ENCODE peak calls at places on chromosomes 11 and 22, in eight cellular contexts. One of them, this sample, is unnamed.

GRCh38 chr11:126312903-126313460 is 9.1 kb downstream of the DCPS start:
- DNase-seq in heart left ventricle: no peak
- DNase-seq in MG63: no peak
- DNase-seq in stimulated activated CD4-positive, alpha-beta T cell treated with anti-CD3 and anti-CD28 coated beads, Interleukin-12 subunit alpha, Interleukin-12 subunit beta, amount 100 ng/mL, for 48 hours: no peak
- DNase-seq in C1 segment of cervical spinal cord: no peak
- DNase-seq in GM23248: no peak
- DNase-seq in MM.1S: no peak
- DNase-seq in activated T-cell treated with anti-CD3 and anti-CD28 coated beads for 24 hours: no peak
- DNase-seq in this sample: no peak

GRCh38 chr22:31313366-31314147 is 21.3 kb upstream of the PIK3IP1 start:
- DNase-seq in heart left ventricle: peak
- DNase-seq in MG63: peak
- DNase-seq in stimulated activated CD4-positive, alpha-beta T cell treated with anti-CD3 and anti-CD28 coated beads, Interleukin-12 subunit alpha, Interleukin-12 subunit beta, amount 100 ng/mL, for 48 hours: peak
- DNase-seq in C1 segment of cervical spinal cord: peak
- DNase-seq in GM23248: peak
- DNase-seq in MM.1S: peak
- DNase-seq in activated T-cell treated with anti-CD3 and anti-CD28 coated beads for 24 hours: peak
- DNase-seq in this sample: peak

GRCh38 chr11:5689551-5689983 is at the start of gene TRIM22:
- DNase-seq in heart left ventricle: peak
- DNase-seq in MG63: peak
- DNase-seq in stimulated activated CD4-positive, alpha-beta T cell treated with anti-CD3 and anti-CD28 coated beads, Interleukin-12 subunit alpha, Interleukin-12 subunit beta, amount 100 ng/mL, for 48 hours: no peak
- DNase-seq in C1 segment of cervical spinal cord: no peak
- DNase-seq in GM23248: peak
- DNase-seq in MM.1S: peak
- DNase-seq in activated T-cell treated with anti-CD3 and anti-CD28 coated beads for 24 hours: peak
- DNase-seq in this sample: no peak

GRCh38 chr11:15716550-15716949 is 601.8 kb downstream of the INSC start:
- DNase-seq in heart left ventricle: no peak
- DNase-seq in MG63: peak
- DNase-seq in stimulated activated CD4-positive, alpha-beta T cell treated with anti-CD3 and anti-CD28 coated beads, Interleukin-12 subunit alpha, Interleukin-12 subunit beta, amount 100 ng/mL, for 48 hours: no peak
- DNase-seq in C1 segment of cervical spinal cord: no peak
- DNase-seq in GM23248: no peak
- DNase-seq in MM.1S: no peak
- DNase-seq in activated T-cell treated with anti-CD3 and anti-CD28 coated beads for 24 hours: no peak
- DNase-seq in this sample: no peak

GRCh38 chr11:118415739-118416068 is 14.3 kb downstream of the ATP5MG start:
- DNase-seq in heart left ventricle: no peak
- DNase-seq in MG63: peak
- DNase-seq in stimulated activated CD4-positive, alpha-beta T cell treated with anti-CD3 and anti-CD28 coated beads, Interleukin-12 subunit alpha, Interleukin-12 subunit beta, amount 100 ng/mL, for 48 hours: no peak
- DNase-seq in C1 segment of cervical spinal cord: no peak
- DNase-seq in GM23248: peak
- DNase-seq in MM.1S: no peak
- DNase-seq in activated T-cell treated with anti-CD3 and anti-CD28 coated beads for 24 hours: no peak
- DNase-seq in this sample: peak

GRCh38 chr22:30290318-30290678 is 993 bp upstream of the CASTOR1 start:
- DNase-seq in heart left ventricle: no peak
- DNase-seq in MG63: no peak
- DNase-seq in stimulated activated CD4-positive, alpha-beta T cell treated with anti-CD3 and anti-CD28 coated beads, Interleukin-12 subunit alpha, Interleukin-12 subunit beta, amount 100 ng/mL, for 48 hours: no peak
- DNase-seq in C1 segment of cervical spinal cord: no peak
- DNase-seq in GM23248: peak
- DNase-seq in MM.1S: no peak
- DNase-seq in activated T-cell treated with anti-CD3 and anti-CD28 coated beads for 24 hours: no peak
- DNase-seq in this sample: no peak

GRCh38 chr22:30187726-30188407 is 58.7 kb downstream of the LIF start:
- DNase-seq in heart left ventricle: no peak
- DNase-seq in MG63: peak
- DNase-seq in stimulated activated CD4-positive, alpha-beta T cell treated with anti-CD3 and anti-CD28 coated beads, Interleukin-12 subunit alpha, Interleukin-12 subunit beta, amount 100 ng/mL, for 48 hours: no peak
- DNase-seq in C1 segment of cervical spinal cord: no peak
- DNase-seq in GM23248: peak
- DNase-seq in MM.1S: no peak
- DNase-seq in activated T-cell treated with anti-CD3 and anti-CD28 coated beads for 24 hours: no peak
- DNase-seq in this sample: no peak

GRCh38 chr11:134731562-134731961 is 319.5 kb upstream of the B3GAT1 start:
- DNase-seq in heart left ventricle: no peak
- DNase-seq in MG63: no peak
- DNase-seq in stimulated activated CD4-positive, alpha-beta T cell treated with anti-CD3 and anti-CD28 coated beads, Interleukin-12 subunit alpha, Interleukin-12 subunit beta, amount 100 ng/mL, for 48 hours: no peak
- DNase-seq in C1 segment of cervical spinal cord: no peak
- DNase-seq in GM23248: no peak
- DNase-seq in MM.1S: no peak
- DNase-seq in activated T-cell treated with anti-CD3 and anti-CD28 coated beads for 24 hours: no peak
- DNase-seq in this sample: no peak

GRCh38 chr11:69083531-69084247 is 35.0 kb downstream of the TPCN2 start:
- DNase-seq in heart left ventricle: no peak
- DNase-seq in MG63: no peak
- DNase-seq in stimulated activated CD4-positive, alpha-beta T cell treated with anti-CD3 and anti-CD28 coated beads, Interleukin-12 subunit alpha, Interleukin-12 subunit beta, amount 100 ng/mL, for 48 hours: no peak
- DNase-seq in C1 segment of cervical spinal cord: no peak
- DNase-seq in GM23248: no peak
- DNase-seq in MM.1S: no peak
- DNase-seq in activated T-cell treated with anti-CD3 and anti-CD28 coated beads for 24 hours: no peak
- DNase-seq in this sample: no peak

GRCh38 chr11:65745049-65745448 is 24.5 kb upstream of the RNASEH2C start:
- DNase-seq in heart left ventricle: no peak
- DNase-seq in MG63: no peak
- DNase-seq in stimulated activated CD4-positive, alpha-beta T cell treated with anti-CD3 and anti-CD28 coated beads, Interleukin-12 subunit alpha, Interleukin-12 subunit beta, amount 100 ng/mL, for 48 hours: no peak
- DNase-seq in C1 segment of cervical spinal cord: no peak
- DNase-seq in GM23248: no peak
- DNase-seq in MM.1S: no peak
- DNase-seq in activated T-cell treated with anti-CD3 and anti-CD28 coated beads for 24 hours: no peak
- DNase-seq in this sample: no peak

GRCh38 chr11:6646631-6647281 is 8.9 kb downstream of the DCHS1 start:
- DNase-seq in heart left ventricle: peak
- DNase-seq in MG63: no peak
- DNase-seq in stimulated activated CD4-positive, alpha-beta T cell treated with anti-CD3 and anti-CD28 coated beads, Interleukin-12 subunit alpha, Interleukin-12 subunit beta, amount 100 ng/mL, for 48 hours: no peak
- DNase-seq in C1 segment of cervical spinal cord: no peak
- DNase-seq in GM23248: peak
- DNase-seq in MM.1S: no peak
- DNase-seq in activated T-cell treated with anti-CD3 and anti-CD28 coated beads for 24 hours: no peak
- DNase-seq in this sample: no peak

GRCh38 chr11:86155210-86155844 is 86.4 kb upstream of the PICALM start:
- DNase-seq in heart left ventricle: no peak
- DNase-seq in MG63: no peak
- DNase-seq in stimulated activated CD4-positive, alpha-beta T cell treated with anti-CD3 and anti-CD28 coated beads, Interleukin-12 subunit alpha, Interleukin-12 subunit beta, amount 100 ng/mL, for 48 hours: no peak
- DNase-seq in C1 segment of cervical spinal cord: no peak
- DNase-seq in GM23248: no peak
- DNase-seq in MM.1S: no peak
- DNase-seq in activated T-cell treated with anti-CD3 and anti-CD28 coated beads for 24 hours: no peak
- DNase-seq in this sample: no peak

GRCh38 chr11:102269927-102270326 is 47.4 kb upstream of the BIRC3 start:
- DNase-seq in heart left ventricle: no peak
- DNase-seq in MG63: peak
- DNase-seq in stimulated activated CD4-positive, alpha-beta T cell treated with anti-CD3 and anti-CD28 coated beads, Interleukin-12 subunit alpha, Interleukin-12 subunit beta, amount 100 ng/mL, for 48 hours: no peak
- DNase-seq in C1 segment of cervical spinal cord: no peak
- DNase-seq in GM23248: peak
- DNase-seq in MM.1S: no peak
- DNase-seq in activated T-cell treated with anti-CD3 and anti-CD28 coated beads for 24 hours: no peak
- DNase-seq in this sample: no peak

GRCh38 chr11:61972796-61973602 is 5.6 kb upstream of the FTH1 start:
- DNase-seq in heart left ventricle: no peak
- DNase-seq in MG63: no peak
- DNase-seq in stimulated activated CD4-positive, alpha-beta T cell treated with anti-CD3 and anti-CD28 coated beads, Interleukin-12 subunit alpha, Interleukin-12 subunit beta, amount 100 ng/mL, for 48 hours: no peak
- DNase-seq in C1 segment of cervical spinal cord: no peak
- DNase-seq in GM23248: peak
- DNase-seq in MM.1S: no peak
- DNase-seq in activated T-cell treated with anti-CD3 and anti-CD28 coated beads for 24 hours: no peak
- DNase-seq in this sample: no peak

GRCh38 chr11:35111171-35112055 is 27.6 kb upstream of the CD44 start:
- DNase-seq in heart left ventricle: no peak
- DNase-seq in MG63: peak
- DNase-seq in stimulated activated CD4-positive, alpha-beta T cell treated with anti-CD3 and anti-CD28 coated beads, Interleukin-12 subunit alpha, Interleukin-12 subunit beta, amount 100 ng/mL, for 48 hours: no peak
- DNase-seq in C1 segment of cervical spinal cord: no peak
- DNase-seq in GM23248: peak
- DNase-seq in MM.1S: no peak
- DNase-seq in activated T-cell treated with anti-CD3 and anti-CD28 coated beads for 24 hours: no peak
- DNase-seq in this sample: no peak

GRCh38 chr11:47606731-47607130 is 12.5 kb upstream of the C1QTNF4 start:
- DNase-seq in heart left ventricle: no peak
- DNase-seq in MG63: no peak
- DNase-seq in stimulated activated CD4-positive, alpha-beta T cell treated with anti-CD3 and anti-CD28 coated beads, Interleukin-12 subunit alpha, Interleukin-12 subunit beta, amount 100 ng/mL, for 48 hours: no peak
- DNase-seq in C1 segment of cervical spinal cord: no peak
- DNase-seq in GM23248: peak
- DNase-seq in MM.1S: no peak
- DNase-seq in activated T-cell treated with anti-CD3 and anti-CD28 coated beads for 24 hours: no peak
- DNase-seq in this sample: peak

GRCh38 chr22:36439481-36440271 is 41.8 kb downstream of the TXN2 start:
- DNase-seq in heart left ventricle: peak
- DNase-seq in MG63: peak
- DNase-seq in stimulated activated CD4-positive, alpha-beta T cell treated with anti-CD3 and anti-CD28 coated beads, Interleukin-12 subunit alpha, Interleukin-12 subunit beta, amount 100 ng/mL, for 48 hours: no peak
- DNase-seq in C1 segment of cervical spinal cord: no peak
- DNase-seq in GM23248: peak
- DNase-seq in MM.1S: no peak
- DNase-seq in activated T-cell treated with anti-CD3 and anti-CD28 coated beads for 24 hours: no peak
- DNase-seq in this sample: no peak

GRCh38 chr11:1194977-1195689 is 27.7 kb upstream of the MUC5B start:
- DNase-seq in heart left ventricle: peak
- DNase-seq in MG63: no peak
- DNase-seq in stimulated activated CD4-positive, alpha-beta T cell treated with anti-CD3 and anti-CD28 coated beads, Interleukin-12 subunit alpha, Interleukin-12 subunit beta, amount 100 ng/mL, for 48 hours: no peak
- DNase-seq in C1 segment of cervical spinal cord: no peak
- DNase-seq in GM23248: no peak
- DNase-seq in MM.1S: no peak
- DNase-seq in activated T-cell treated with anti-CD3 and anti-CD28 coated beads for 24 hours: no peak
- DNase-seq in this sample: peak

GRCh38 chr22:40517631-40518030 is 118.9 kb downstream of the MRTFA start:
- DNase-seq in heart left ventricle: no peak
- DNase-seq in MG63: no peak
- DNase-seq in stimulated activated CD4-positive, alpha-beta T cell treated with anti-CD3 and anti-CD28 coated beads, Interleukin-12 subunit alpha, Interleukin-12 subunit beta, amount 100 ng/mL, for 48 hours: no peak
- DNase-seq in C1 segment of cervical spinal cord: no peak
- DNase-seq in GM23248: no peak
- DNase-seq in MM.1S: no peak
- DNase-seq in activated T-cell treated with anti-CD3 and anti-CD28 coated beads for 24 hours: no peak
- DNase-seq in this sample: no peak

GRCh38 chr11:32068134-32068533 is 22.7 kb upstream of the RCN1 start:
- DNase-seq in heart left ventricle: no peak
- DNase-seq in MG63: no peak
- DNase-seq in stimulated activated CD4-positive, alpha-beta T cell treated with anti-CD3 and anti-CD28 coated beads, Interleukin-12 subunit alpha, Interleukin-12 subunit beta, amount 100 ng/mL, for 48 hours: no peak
- DNase-seq in C1 segment of cervical spinal cord: no peak
- DNase-seq in GM23248: peak
- DNase-seq in MM.1S: no peak
- DNase-seq in activated T-cell treated with anti-CD3 and anti-CD28 coated beads for 24 hours: no peak
- DNase-seq in this sample: no peak

GRCh38 chr22:47174096-47174495 is 411.6 kb downstream of the TBC1D22A start:
- DNase-seq in heart left ventricle: peak
- DNase-seq in MG63: no peak
- DNase-seq in stimulated activated CD4-positive, alpha-beta T cell treated with anti-CD3 and anti-CD28 coated beads, Interleukin-12 subunit alpha, Interleukin-12 subunit beta, amount 100 ng/mL, for 48 hours: no peak
- DNase-seq in C1 segment of cervical spinal cord: no peak
- DNase-seq in GM23248: no peak
- DNase-seq in MM.1S: no peak
- DNase-seq in activated T-cell treated with anti-CD3 and anti-CD28 coated beads for 24 hours: no peak
- DNase-seq in this sample: no peak

GRCh38 chr11:20397281-20397680 is 9.8 kb downstream of the PRMT3 start:
- DNase-seq in heart left ventricle: no peak
- DNase-seq in MG63: no peak
- DNase-seq in stimulated activated CD4-positive, alpha-beta T cell treated with anti-CD3 and anti-CD28 coated beads, Interleukin-12 subunit alpha, Interleukin-12 subunit beta, amount 100 ng/mL, for 48 hours: no peak
- DNase-seq in C1 segment of cervical spinal cord: no peak
- DNase-seq in GM23248: peak
- DNase-seq in MM.1S: peak
- DNase-seq in activated T-cell treated with anti-CD3 and anti-CD28 coated beads for 24 hours: no peak
- DNase-seq in this sample: no peak

GRCh38 chr11:23124996-23125395 is 264.7 kb upstream of the CCDC179 start:
- DNase-seq in heart left ventricle: no peak
- DNase-seq in MG63: no peak
- DNase-seq in stimulated activated CD4-positive, alpha-beta T cell treated with anti-CD3 and anti-CD28 coated beads, Interleukin-12 subunit alpha, Interleukin-12 subunit beta, amount 100 ng/mL, for 48 hours: no peak
- DNase-seq in C1 segment of cervical spinal cord: no peak
- DNase-seq in GM23248: no peak
- DNase-seq in MM.1S: no peak
- DNase-seq in activated T-cell treated with anti-CD3 and anti-CD28 coated beads for 24 hours: no peak
- DNase-seq in this sample: no peak

GRCh38 chr11:59560702-59561469 is 49.5 kb downstream of the OR4D9 start:
- DNase-seq in heart left ventricle: peak
- DNase-seq in MG63: peak
- DNase-seq in stimulated activated CD4-positive, alpha-beta T cell treated with anti-CD3 and anti-CD28 coated beads, Interleukin-12 subunit alpha, Interleukin-12 subunit beta, amount 100 ng/mL, for 48 hours: peak
- DNase-seq in C1 segment of cervical spinal cord: peak
- DNase-seq in GM23248: peak
- DNase-seq in MM.1S: peak
- DNase-seq in activated T-cell treated with anti-CD3 and anti-CD28 coated beads for 24 hours: peak
- DNase-seq in this sample: peak

GRCh38 chr11:74185285-74185684 is 14.2 kb downstream of the PPME1 start:
- DNase-seq in heart left ventricle: no peak
- DNase-seq in MG63: no peak
- DNase-seq in stimulated activated CD4-positive, alpha-beta T cell treated with anti-CD3 and anti-CD28 coated beads, Interleukin-12 subunit alpha, Interleukin-12 subunit beta, amount 100 ng/mL, for 48 hours: no peak
- DNase-seq in C1 segment of cervical spinal cord: no peak
- DNase-seq in GM23248: no peak
- DNase-seq in MM.1S: no peak
- DNase-seq in activated T-cell treated with anti-CD3 and anti-CD28 coated beads for 24 hours: no peak
- DNase-seq in this sample: no peak

GRCh38 chr11:82930229-82930628 is 28.7 kb downstream of the DDIAS start:
- DNase-seq in heart left ventricle: no peak
- DNase-seq in MG63: no peak
- DNase-seq in stimulated activated CD4-positive, alpha-beta T cell treated with anti-CD3 and anti-CD28 coated beads, Interleukin-12 subunit alpha, Interleukin-12 subunit beta, amount 100 ng/mL, for 48 hours: no peak
- DNase-seq in C1 segment of cervical spinal cord: no peak
- DNase-seq in GM23248: no peak
- DNase-seq in MM.1S: no peak
- DNase-seq in activated T-cell treated with anti-CD3 and anti-CD28 coated beads for 24 hours: no peak
- DNase-seq in this sample: no peak

GRCh38 chr11:134339756-134340155 is 8.0 kb downstream of the GLB1L2 start:
- DNase-seq in heart left ventricle: no peak
- DNase-seq in MG63: no peak
- DNase-seq in stimulated activated CD4-positive, alpha-beta T cell treated with anti-CD3 and anti-CD28 coated beads, Interleukin-12 subunit alpha, Interleukin-12 subunit beta, amount 100 ng/mL, for 48 hours: no peak
- DNase-seq in C1 segment of cervical spinal cord: no peak
- DNase-seq in GM23248: no peak
- DNase-seq in MM.1S: no peak
- DNase-seq in activated T-cell treated with anti-CD3 and anti-CD28 coated beads for 24 hours: no peak
- DNase-seq in this sample: no peak

GRCh38 chr11:57601297-57601696 is 3.8 kb downstream of the SERPING1 start:
- DNase-seq in heart left ventricle: no peak
- DNase-seq in MG63: no peak
- DNase-seq in stimulated activated CD4-positive, alpha-beta T cell treated with anti-CD3 and anti-CD28 coated beads, Interleukin-12 subunit alpha, Interleukin-12 subunit beta, amount 100 ng/mL, for 48 hours: no peak
- DNase-seq in C1 segment of cervical spinal cord: no peak
- DNase-seq in GM23248: no peak
- DNase-seq in MM.1S: no peak
- DNase-seq in activated T-cell treated with anti-CD3 and anti-CD28 coated beads for 24 hours: no peak
- DNase-seq in this sample: no peak

GRCh38 chr22:44351685-44352377 is 39.1 kb upstream of the SHISAL1 start:
- DNase-seq in heart left ventricle: no peak
- DNase-seq in MG63: peak
- DNase-seq in stimulated activated CD4-positive, alpha-beta T cell treated with anti-CD3 and anti-CD28 coated beads, Interleukin-12 subunit alpha, Interleukin-12 subunit beta, amount 100 ng/mL, for 48 hours: peak
- DNase-seq in C1 segment of cervical spinal cord: no peak
- DNase-seq in GM23248: peak
- DNase-seq in MM.1S: no peak
- DNase-seq in activated T-cell treated with anti-CD3 and anti-CD28 coated beads for 24 hours: no peak
- DNase-seq in this sample: no peak

GRCh38 chr11:126138636-126139540 is 72.6 kb downstream of the RPUSD4 start:
- DNase-seq in heart left ventricle: no peak
- DNase-seq in MG63: peak
- DNase-seq in stimulated activated CD4-positive, alpha-beta T cell treated with anti-CD3 and anti-CD28 coated beads, Interleukin-12 subunit alpha, Interleukin-12 subunit beta, amount 100 ng/mL, for 48 hours: no peak
- DNase-seq in C1 segment of cervical spinal cord: no peak
- DNase-seq in GM23248: no peak
- DNase-seq in MM.1S: no peak
- DNase-seq in activated T-cell treated with anti-CD3 and anti-CD28 coated beads for 24 hours: no peak
- DNase-seq in this sample: no peak

GRCh38 chr11:3153291-3153861 is 11.7 kb downstream of the OSBPL5 start:
- DNase-seq in heart left ventricle: peak
- DNase-seq in MG63: no peak
- DNase-seq in stimulated activated CD4-positive, alpha-beta T cell treated with anti-CD3 and anti-CD28 coated beads, Interleukin-12 subunit alpha, Interleukin-12 subunit beta, amount 100 ng/mL, for 48 hours: no peak
- DNase-seq in C1 segment of cervical spinal cord: no peak
- DNase-seq in GM23248: peak
- DNase-seq in MM.1S: no peak
- DNase-seq in activated T-cell treated with anti-CD3 and anti-CD28 coated beads for 24 hours: no peak
- DNase-seq in this sample: no peak

GRCh38 chr11:562046-562645 is 1.4 kb downstream of the RASSF7 start:
- DNase-seq in heart left ventricle: peak
- DNase-seq in MG63: no peak
- DNase-seq in stimulated activated CD4-positive, alpha-beta T cell treated with anti-CD3 and anti-CD28 coated beads, Interleukin-12 subunit alpha, Interleukin-12 subunit beta, amount 100 ng/mL, for 48 hours: no peak
- DNase-seq in C1 segment of cervical spinal cord: no peak
- DNase-seq in GM23248: no peak
- DNase-seq in MM.1S: no peak
- DNase-seq in activated T-cell treated with anti-CD3 and anti-CD28 coated beads for 24 hours: no peak
- DNase-seq in this sample: no peak

GRCh38 chr11:113906038-113906437 is 1.4 kb downstream of the HTR3B start:
- DNase-seq in heart left ventricle: no peak
- DNase-seq in MG63: peak
- DNase-seq in stimulated activated CD4-positive, alpha-beta T cell treated with anti-CD3 and anti-CD28 coated beads, Interleukin-12 subunit alpha, Interleukin-12 subunit beta, amount 100 ng/mL, for 48 hours: no peak
- DNase-seq in C1 segment of cervical spinal cord: no peak
- DNase-seq in GM23248: peak
- DNase-seq in MM.1S: no peak
- DNase-seq in activated T-cell treated with anti-CD3 and anti-CD28 coated beads for 24 hours: no peak
- DNase-seq in this sample: no peak

GRCh38 chr11:83727251-83727650 is 441.1 kb upstream of the CCDC90B start:
- DNase-seq in heart left ventricle: no peak
- DNase-seq in MG63: no peak
- DNase-seq in stimulated activated CD4-positive, alpha-beta T cell treated with anti-CD3 and anti-CD28 coated beads, Interleukin-12 subunit alpha, Interleukin-12 subunit beta, amount 100 ng/mL, for 48 hours: no peak
- DNase-seq in C1 segment of cervical spinal cord: no peak
- DNase-seq in GM23248: no peak
- DNase-seq in MM.1S: no peak
- DNase-seq in activated T-cell treated with anti-CD3 and anti-CD28 coated beads for 24 hours: no peak
- DNase-seq in this sample: no peak

This sample was measured in lower leg skin.